ENCODE peak calls at places on chromosomes 1 and 21, in nine cellular contexts. U is fibroblast of lung; L is mucosa of descending colon; J is astrocyte; C is OCI-LY7; F is CD8-positive, alpha-beta T cell; X is transverse colon; H is body of pancreas; Q is GM06990. B is an unnamed sample. For H3K36me3, the result is how much of the 10 kb centered on the place peaks cover.

GRCh38 chr1:234724517-234725176 is 114.7 kb upstream of the IRF2BP2 start:
- DNase-seq in J (no peak), L (peak), X (peak), U (no peak), H (peak), F (no peak), C (no peak), Q (peak), B (peak)

GRCh38 chr1:117093091-117093534 is 28.4 kb downstream of the TRIM45 start:
- DNase-seq in J (peak), F (no peak), X (peak), Q (no peak), H (peak), C (no peak), U (peak), L (no peak), B (peak)

GRCh38 chr1:171468120-171468790 is 17.1 kb upstream of the PRRC2C start:
- DNase-seq in Q (peak), J (peak), H (no peak), U (peak), L (no peak), X (no peak), F (no peak), C (no peak), B (no peak)

GRCh38 chr1:246689409-246689997 is 34.7 kb upstream of the SCCPDH start:
- DNase-seq in U (peak), L (peak), J (peak), C (peak), X (peak), Q (peak), F (no peak), H (peak), B (peak)

GRCh38 chr1:197910120-197911110 is 6.8 kb upstream of the LHX9 start:
- DNase-seq in C (no peak), F (no peak), J (no peak), Q (no peak), L (no peak), U (no peak), H (no peak), X (no peak), B (no peak)

GRCh38 chr1:206447079-206447780 is 23.0 kb upstream of the IKBKE start:
- DNase-seq in F (no peak), U (no peak), C (no peak), H (no peak), J (no peak), Q (no peak), X (no peak), L (no peak), B (no peak)

GRCh38 chr1:116147114-116147510 is 35.9 kb downstream of the MAB21L3 start:
- DNase-seq in F (no peak), C (no peak), U (no peak), J (no peak), X (no peak), Q (no peak), L (no peak), H (no peak), B (no peak)

GRCh38 chr1:7650801-7651200 is 120.3 kb upstream of the VAMP3 start:
- DNase-seq in F (no peak), J (no peak), C (no peak), L (no peak), H (peak), U (no peak), X (no peak), Q (no peak), B (no peak)

GRCh38 chr1:180253585-180254495 is 23.8 kb downstream of the LHX4 start:
- DNase-seq in U (no peak), L (no peak), F (no peak), J (no peak), Q (no peak), X (no peak), H (peak), C (no peak), B (no peak)

GRCh38 chr1:115227683-115228082 is 110.4 kb downstream of the NGF start:
- DNase-seq in X (no peak), Q (no peak), H (no peak), F (no peak), L (no peak), U (peak), J (peak), C (no peak), B (no peak)

GRCh38 chr1:159800177-159800935 is 1.8 kb upstream of the FCRL6 start:
- DNase-seq in X (no peak), C (no peak), Q (peak), U (no peak), H (no peak), L (no peak), J (no peak), F (peak), B (no peak)

GRCh38 chr1:24905979-24906720 is 23.9 kb downstream of the RUNX3 start:
- DNase-seq in J (no peak), Q (no peak), X (peak), L (peak), U (no peak), F (no peak), H (no peak), C (no peak), B (no peak)

GRCh38 chr1:173473599-173474011 is 3.5 kb upstream of the PRDX6 start:
- DNase-seq in X (no peak), H (no peak), L (no peak), J (peak), U (peak), C (no peak), F (no peak), Q (no peak), B (no peak)

DNA sequence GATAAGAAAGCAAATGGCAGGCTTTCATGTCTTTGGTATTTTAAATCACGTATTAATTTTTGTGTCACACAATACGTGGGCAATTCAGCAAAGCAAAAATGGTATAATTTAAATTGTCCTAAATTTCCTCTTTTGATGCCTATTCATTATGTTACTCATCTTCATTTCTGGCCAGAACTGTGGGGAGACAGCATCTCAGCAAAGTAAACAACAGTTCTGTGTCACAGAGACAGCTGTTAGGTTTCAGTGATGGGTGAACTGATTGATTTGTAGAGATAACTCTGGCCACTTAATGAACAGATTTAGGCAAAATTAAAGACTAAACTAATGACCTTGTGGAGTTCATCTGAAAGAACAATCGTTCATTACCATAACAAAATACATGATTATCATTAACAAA is 49.2 kb downstream of the FH start:
- DNase-seq in Q (no peak), J (no peak), X (no peak), C (no peak), L (no peak), H (no peak), F (no peak), U (no peak), B (no peak)
- H3K36me3 ChIP-seq in Q (under half), J (under half), X (under half), C (under half), L (under half), H (under half), F (under half), U (under half), B (under half)

DNA sequence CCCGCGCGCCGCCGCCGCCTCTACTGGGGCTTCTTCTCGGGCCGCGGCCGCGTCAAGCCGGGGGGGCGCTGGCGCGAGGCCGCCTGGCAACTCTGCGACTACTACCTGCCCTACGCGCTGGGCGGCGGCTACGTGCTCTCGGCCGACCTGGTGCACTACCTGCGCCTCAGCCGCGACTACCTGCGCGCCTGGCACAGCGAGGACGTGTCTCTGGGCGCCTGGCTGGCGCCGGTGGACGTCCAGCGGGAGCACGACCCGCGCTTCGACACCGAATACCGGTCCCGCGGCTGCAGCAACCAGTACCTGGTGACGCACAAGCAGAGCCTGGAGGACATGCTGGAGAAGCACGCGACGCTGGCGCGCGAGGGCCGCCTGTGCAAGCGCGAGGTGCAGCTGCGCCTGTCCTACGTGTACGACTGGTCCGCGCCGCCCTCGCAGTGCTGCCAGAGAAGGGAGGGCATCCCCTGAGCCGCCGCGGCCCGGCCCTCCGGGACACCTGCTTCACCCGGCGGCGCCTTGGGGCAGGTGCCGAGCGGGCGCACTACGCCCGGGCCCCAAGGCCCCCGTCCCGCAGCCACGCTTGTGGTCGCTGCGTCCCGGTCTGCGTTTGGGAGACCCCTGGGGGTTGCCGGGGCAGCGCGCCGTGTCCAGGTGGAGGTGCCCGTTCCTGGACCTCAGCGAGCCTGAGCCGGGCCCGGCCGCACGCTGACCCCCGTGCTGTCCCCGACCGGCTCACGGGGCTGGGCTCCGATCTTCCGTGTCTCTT is 947 bp downstream of the B3GALT6 start:
- DNase-seq in L (no peak), H (no peak), J (no peak), U (no peak), F (no peak), C (no peak), Q (no peak), X (no peak), B (no peak)
- H3K4me3 ChIP-seq in L (no peak), H (no peak), J (peak), U (no peak), F (peak), C (peak), Q (no peak), X (peak), B (peak)

GRCh38 chr1:20469406-20470076 is 16.5 kb downstream of the CAMK2N1 start:
- DNase-seq in Q (no peak), J (no peak), F (no peak), L (no peak), U (no peak), X (no peak), C (no peak), H (no peak), B (no peak)
- TF ChIP-seq CTCF in Q (no peak), J (no peak), F (no peak), L (no peak), U (no peak), X (peak), C (peak), H (no peak), B (no peak)

DNA sequence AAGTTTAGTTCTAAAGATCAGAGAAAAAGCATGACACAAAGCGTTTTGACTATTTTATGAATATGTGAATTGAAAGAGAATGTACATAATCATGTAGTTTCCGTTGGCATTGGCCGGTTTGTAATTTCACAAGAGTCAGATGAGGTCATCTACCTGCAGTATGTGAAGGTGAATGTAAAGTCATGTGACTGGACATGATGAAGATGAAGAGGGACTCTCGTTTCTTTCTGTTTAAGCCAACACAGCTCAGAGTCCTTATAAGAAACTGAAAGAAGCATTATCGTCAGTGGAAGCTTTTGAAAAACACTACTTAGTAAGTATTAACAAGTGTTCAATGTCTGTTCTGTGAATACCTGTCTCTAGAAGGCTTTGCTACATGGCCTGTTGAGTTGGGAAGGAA is 30.9 kb upstream of the PWP2 start:
- DNase-seq in C (no peak), F (no peak), H (no peak), X (no peak), L (no peak), J (no peak), Q (no peak), U (no peak), B (no peak)
- H3K36me3 ChIP-seq in C (half or more), F (under half), H (under half), X (under half), L (under half), J (under half), Q (under half), U (under half), B (under half)

GRCh38 chr1:213325482-213325881 is 274.4 kb downstream of the RPS6KC1 start:
- DNase-seq in C (no peak), U (no peak), L (no peak), H (no peak), X (no peak), Q (no peak), F (no peak), J (no peak), B (no peak)

GRCh38 chr1:213331776-213332175 is 280.7 kb downstream of the RPS6KC1 start:
- DNase-seq in C (no peak), J (no peak), U (no peak), Q (no peak), L (no peak), X (no peak), H (no peak), F (no peak), B (no peak)

GRCh38 chr1:213330281-213330680 is 279.2 kb downstream of the RPS6KC1 start:
- DNase-seq in X (no peak), F (no peak), L (no peak), U (no peak), J (no peak), H (no peak), Q (no peak), C (no peak), B (no peak)

GRCh38 chr1:213327318-213327667 is 276.3 kb downstream of the RPS6KC1 start:
- DNase-seq in L (peak), F (no peak), C (no peak), Q (no peak), H (peak), U (peak), X (peak), J (peak), B (no peak)

DNA sequence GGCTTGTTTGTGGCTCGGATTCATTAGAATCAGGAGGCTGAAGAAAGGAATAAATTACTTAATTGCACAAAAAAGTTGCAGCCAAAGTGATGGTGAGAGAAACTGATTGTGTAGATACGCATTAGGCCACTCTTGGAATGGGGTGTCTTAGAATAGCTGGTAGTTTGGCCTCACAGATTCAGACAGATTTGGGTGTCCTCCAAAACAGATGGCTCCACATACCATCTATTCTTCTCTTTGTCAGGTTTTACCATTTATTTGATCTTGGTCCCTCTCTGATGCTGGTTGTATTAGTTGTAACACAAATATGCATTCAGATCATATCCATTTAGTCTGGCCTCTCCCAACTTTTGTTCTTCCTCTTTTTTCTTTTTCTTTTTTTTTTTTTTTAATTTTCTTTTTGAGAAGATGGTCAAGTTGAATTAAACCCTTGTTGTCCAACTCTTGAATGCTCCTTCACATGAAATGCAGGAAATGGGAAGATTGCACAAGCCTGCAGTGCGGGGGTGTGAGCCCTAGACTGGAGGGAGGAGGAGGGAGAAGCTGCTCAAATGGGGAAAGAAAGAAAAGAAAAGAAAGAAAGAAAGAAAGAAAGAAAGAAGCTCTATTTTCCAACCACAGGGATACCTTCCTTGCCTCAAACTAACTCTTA is 275.8 kb downstream of the RPS6KC1 start:
- DNase-seq in L (no peak), Q (no peak), J (peak), H (peak), F (no peak), C (no peak), X (peak), U (peak), B (no peak)
- H3K4me3 ChIP-seq in L (no peak), Q (no peak), J (peak), H (no peak), F (no peak), C (no peak), X (no peak), U (no peak), B (no peak)

GRCh38 chr21:29604096-29604495 is 305.4 kb downstream of the BACH1 start:
- DNase-seq in L (no peak), C (no peak), J (no peak), U (no peak), H (no peak), F (no peak), Q (no peak), X (no peak), B (no peak)
- TF ChIP-seq CTCF in L (no peak), C (no peak), J (no peak), U (no peak), H (no peak), F (no peak), Q (no peak), X (no peak), B (no peak)